ENCODE peak calls at places on chromosomes 4 and X, in ten cellular contexts. G, D, O, N, Z, W, Y, X, H and B are unnamed samples.

GRCh38 chr4:169492436-169493163 is 119.8 kb downstream of the NEK1 start:
- DNase-seq in G (peak), D (no peak), O (no peak), N (peak), Z (peak), W (peak), Y (peak), X (peak), H (peak), B (peak)

GRCh38 chrX:48694776-48695523 is 1.6 kb upstream of the SUV39H1 start:
- DNase-seq in G (no peak), D (no peak), O (no peak), N (no peak), Z (no peak), W (no peak), Y (no peak), X (no peak), H (peak), B (no peak)

GRCh38 chr4:8151165-8151650 is 7.4 kb downstream of the ABLIM2 start:
- DNase-seq in G (no peak), D (no peak), O (no peak), N (no peak), Z (no peak), W (no peak), Y (no peak), X (no peak), H (no peak), B (no peak)

GRCh38 chr4:169309326-169309967 is 38.7 kb upstream of the SH3RF1 start:
- DNase-seq in G (no peak), D (no peak), O (no peak), N (no peak), Z (no peak), W (no peak), Y (no peak), X (no peak), H (no peak), B (no peak)

GRCh38 chrX:101462892-101463291 is 22.4 kb upstream of the ARMCX4 start:
- DNase-seq in G (no peak), D (no peak), O (no peak), N (peak), Z (no peak), W (no peak), Y (peak), X (peak), H (peak), B (no peak)

GRCh38 chr4:91111556-91111955 is 984.4 kb downstream of the CCSER1 start:
- DNase-seq in G (no peak), D (no peak), O (no peak), N (no peak), Z (no peak), W (no peak), Y (no peak), X (no peak), H (no peak), B (no peak)

GRCh38 chr4:169341490-169341889 is 70.7 kb upstream of the SH3RF1 start:
- DNase-seq in G (no peak), D (no peak), O (no peak), N (no peak), Z (no peak), W (no peak), Y (no peak), X (no peak), H (no peak), B (no peak)

GRCh38 chr4:126888968-126889367 is 743.8 kb upstream of the INTU start:
- DNase-seq in G (no peak), D (no peak), O (no peak), N (no peak), Z (no peak), W (no peak), Y (no peak), X (no peak), H (no peak), B (no peak)

GRCh38 chrX:120260369-120260768 is 9.8 kb downstream of the ZBTB33 start:
- DNase-seq in G (no peak), D (no peak), O (no peak), N (no peak), Z (no peak), W (no peak), Y (no peak), X (peak), H (no peak), B (no peak)

GRCh38 chr4:10061650-10062415 is 40.5 kb upstream of the SLC2A9 start:
- DNase-seq in G (no peak), D (no peak), O (no peak), N (no peak), Z (no peak), W (no peak), Y (no peak), X (no peak), H (no peak), B (no peak)

GRCh38 chrX:108456971-108457477 is 17.4 kb downstream of the COL4A5 start:
- DNase-seq in G (no peak), D (no peak), O (no peak), N (no peak), Z (no peak), W (no peak), Y (no peak), X (no peak), H (no peak), B (no peak)

GRCh38 chrX:133414399-133415275 is 652 bp downstream of the GPC4 start:
- DNase-seq in G (peak), D (peak), O (no peak), N (no peak), Z (no peak), W (no peak), Y (no peak), X (no peak), H (peak), B (no peak)

GRCh38 chr4:2837904-2838496 is 5.6 kb upstream of the ADD1 start:
- DNase-seq in G (peak), D (no peak), O (peak), N (no peak), Z (peak), W (no peak), Y (no peak), X (no peak), H (no peak), B (no peak)

GRCh38 chr4:107825072-107825789 is 499 bp downstream of the SGMS2 start:
- DNase-seq in G (peak), D (peak), O (no peak), N (peak), Z (peak), W (peak), Y (peak), X (peak), H (peak), B (no peak)

GRCh38 chr4:1417522-1418390 is 11.5 kb upstream of the NKX1-1 start:
- DNase-seq in G (no peak), D (no peak), O (no peak), N (no peak), Z (no peak), W (no peak), Y (no peak), X (peak), H (no peak), B (no peak)

GRCh38 chr4:86338521-86338920 is 21.3 kb downstream of the MAPK10 start:
- DNase-seq in G (no peak), D (no peak), O (no peak), N (no peak), Z (no peak), W (no peak), Y (no peak), X (no peak), H (no peak), B (no peak)

GRCh38 chrX:75603833-75604232 is 81.0 kb upstream of the ZDHHC15 start:
- DNase-seq in G (peak), D (no peak), O (peak), N (peak), Z (no peak), W (no peak), Y (peak), X (peak), H (peak), B (no peak)

GRCh38 chr4:169655401-169655800 is 35.0 kb downstream of the CLCN3 start:
- DNase-seq in G (no peak), D (no peak), O (no peak), N (no peak), Z (no peak), W (no peak), Y (no peak), X (no peak), H (no peak), B (no peak)

GRCh38 chr4:122826000-122826595 is 533 bp upstream of the FGF2 start:
- DNase-seq in G (no peak), D (no peak), O (no peak), N (no peak), Z (no peak), W (no peak), Y (no peak), X (no peak), H (peak), B (no peak)

GRCh38 chr4:167775374-167775773 is 317.0 kb upstream of the ANXA10 start:
- DNase-seq in G (no peak), D (no peak), O (no peak), N (no peak), Z (no peak), W (no peak), Y (no peak), X (no peak), H (no peak), B (no peak)

GRCh38 chrX:1442016-1442665 is 10.6 kb downstream of the ASMTL start:
- DNase-seq in G (no peak), D (no peak), O (no peak), N (no peak), Z (no peak), W (no peak), Y (no peak), X (no peak), H (no peak), B (no peak)

GRCh38 chr4:94649381-94650128 is 108.2 kb upstream of the BMPR1B start:
- DNase-seq in G (no peak), D (no peak), O (no peak), N (no peak), Z (no peak), W (no peak), Y (no peak), X (no peak), H (no peak), B (no peak)

GRCh38 chr4:84573738-84574720 is 8.9 kb upstream of the CDS1 start:
- DNase-seq in G (no peak), D (no peak), O (no peak), N (no peak), Z (no peak), W (no peak), Y (no peak), X (no peak), H (no peak), B (no peak)

GRCh38 chrX:133085785-133086184 is 11.1 kb downstream of the USP26 start:
- DNase-seq in G (no peak), D (no peak), O (no peak), N (no peak), Z (no peak), W (no peak), Y (no peak), X (peak), H (no peak), B (no peak)